ENCODE peak calls at places on chromosomes 11 and 22, in five cellular contexts. G is HepG2, P is SK-N-SH, F is GM12878, O is K562. A is an unnamed sample.

GRCh38 chr11:134800826-134801225 is 388.8 kb upstream of the B3GAT1 start:
- DNase-seq in G (no peak), P (no peak), F (no peak), O (no peak), A (no peak)

GRCh38 chr11:59668188-59668949 is 468 bp downstream of the PATL1 start:
- DNase-seq in G (peak; percentile 53), P (no peak), F (no peak), O (peak; percentile 77), A (peak; percentile 63)

GRCh38 chr11:121033635-121034034 is 9.7 kb downstream of the TBCEL start:
- DNase-seq in G (no peak), P (no peak), F (no peak), O (no peak), A (no peak)

GRCh38 chr11:77381749-77382693 is 80.5 kb upstream of the GDPD4 start:
- DNase-seq in G (no peak), P (no peak), F (no peak), O (no peak), A (no peak)

GRCh38 chr22:45099961-45100360 is 63.8 kb upstream of the NUP50 start:
- DNase-seq in G (no peak), P (no peak), F (no peak), O (no peak), A (no peak)

GRCh38 chr11:76185931-76186401 is 20.3 kb downstream of the WNT11 start:
- DNase-seq in G (no peak), P (peak; percentile 76), F (no peak), O (no peak), A (no peak)

GRCh38 chr11:14386895-14387480 is 28.0 kb upstream of the RRAS2 start:
- DNase-seq in G (no peak), P (peak; percentile 58), F (no peak), O (no peak), A (no peak)

GRCh38 chr11:46242961-46243795 is 34.3 kb upstream of the CREB3L1 start:
- DNase-seq in G (peak; percentile 87), P (peak; percentile 98), F (peak; percentile 48), O (peak; percentile 99), A (peak; percentile 90)

GRCh38 chr11:25423436-25424184 is 908.3 kb upstream of the ANO3 start:
- DNase-seq in G (no peak), P (no peak), F (no peak), O (no peak), A (no peak)

GRCh38 chr11:122071680-122072321 is 44.2 kb downstream of the BLID start:
- DNase-seq in G (no peak), P (no peak), F (no peak), O (no peak), A (no peak)

GRCh38 chr22:31491218-31491962 is 1.7 kb upstream of the EIF4ENIF1 start:
- DNase-seq in G (no peak), P (no peak), F (no peak), O (no peak), A (no peak)

GRCh38 chr22:31490496-31490925 is 869 bp upstream of the EIF4ENIF1 start:
- DNase-seq in G (peak; percentile 77), P (peak; percentile 58), F (peak; percentile 97), O (peak; percentile 21), A (peak; percentile 37)

GRCh38 chr22:31488346-31488883 is 1.2 kb downstream of the EIF4ENIF1 start:
- DNase-seq in G (no peak), P (no peak), F (no peak), O (no peak), A (no peak)

GRCh38 chr22:31488988-31489617 is 539 bp downstream of the EIF4ENIF1 start:
- DNase-seq in G (no peak), P (peak; percentile 84), F (no peak), O (no peak), A (no peak)

GRCh38 chr22:31489632-31490495 is at the start of gene EIF4ENIF1:
- DNase-seq in G (peak; percentile 72), P (peak; percentile 99), F (no peak), O (peak; percentile 89), A (peak; percentile 62)
- TF ChIP-seq EP300 in G (peak; percentile 33), P (no peak), F (no peak), O (no peak), A (no peak)

GRCh38 chr22:31150615-31151014 is 9.4 kb upstream of the RNF185 start:
- DNase-seq in G (peak; percentile 60), P (no peak), F (no peak), O (no peak), A (no peak)

GRCh38 chr22:31151872-31152271 is 8.1 kb upstream of the RNF185 start:
- DNase-seq in G (no peak), P (no peak), F (no peak), O (no peak), A (no peak)

GRCh38 chr22:31144223-31144622 is 3.9 kb upstream of the PLA2G3 start:
- DNase-seq in G (no peak), P (no peak), F (no peak), O (no peak), A (no peak)

GRCh38 chr22:31148953-31149627 is 8.8 kb upstream of the PLA2G3 start:
- DNase-seq in G (peak; percentile 64), P (peak; percentile 88), F (no peak), O (peak; percentile 51), A (peak; percentile 75)

GRCh38 chr22:31148516-31148915 is 8.2 kb upstream of the PLA2G3 start:
- DNase-seq in G (no peak), P (no peak), F (no peak), O (no peak), A (no peak)
- TF ChIP-seq REST in G (no peak), P (no peak), F (no peak), O (no peak), A (no peak)

DNA sequence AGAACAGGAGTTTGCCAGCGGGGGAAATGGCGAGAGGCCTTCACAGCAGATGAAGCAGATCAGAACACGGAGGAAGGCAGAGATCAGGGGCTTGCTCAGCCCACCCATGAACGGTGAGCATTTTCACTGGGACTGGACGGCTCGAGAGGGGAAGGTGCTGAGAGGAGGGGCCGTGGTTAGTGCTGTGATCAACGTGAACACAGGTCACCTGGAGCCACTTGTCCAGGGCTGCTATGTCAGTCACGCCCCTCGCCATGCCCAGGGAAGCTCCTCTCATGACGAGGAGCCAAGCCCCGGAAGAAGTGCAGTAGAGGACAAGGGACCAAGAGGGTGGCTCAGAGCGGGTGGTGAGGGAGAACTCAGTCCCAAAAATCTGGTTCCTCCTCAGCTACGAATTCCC is 7.0 kb downstream of the PLA2G6 start:
- DNase-seq in G (no peak), P (no peak), F (no peak), O (no peak), A (no peak)
- H3K4me3 ChIP-seq in G (no peak overlapping the region), P (no peak overlapping the region), F (no peak overlapping the region), O (no peak overlapping the region), A (no peak overlapping the region)

GRCh38 chr22:36330655-36331305 is 57.0 kb downstream of the MYH9 start:
- DNase-seq in G (no peak), P (no peak), F (no peak), O (no peak), A (no peak)
- TF ChIP-seq EP300 in G (no peak), P (no peak), F (no peak), O (no peak), A (no peak)